ENCODE peak calls at places on chromosome 22, in six cellular contexts. B, D, E, C, Q and X are unnamed samples.

GRCh38 chr22:24141586-24141985 is 39.7 kb upstream of the SUSD2 start:
- DNase-seq in B (no peak), D (no peak), E (no peak), C (no peak), Q (peak; percentile 75), X (no peak)

GRCh38 chr22:27799334-27800249 is 2.0 kb downstream of the MN1 start:
- DNase-seq in B (no peak), D (peak; percentile 53), E (peak; percentile 57), C (no peak), Q (no peak), X (no peak)

GRCh38 chr22:34010259-34010658 is 90.0 kb upstream of the LARGE1 start:
- DNase-seq in B (no peak), D (no peak), E (no peak), C (no peak), Q (no peak), X (peak; percentile 78)

GRCh38 chr22:28075260-28075981 is 156.4 kb upstream of the PITPNB start:
- DNase-seq in B (no peak), D (peak; percentile 39), E (no peak), C (peak; percentile 83), Q (peak; percentile 52), X (no peak)

GRCh38 chr22:45626198-45626651 is 45.4 kb upstream of the ATXN10 start:
- DNase-seq in B (no peak), D (no peak), E (no peak), C (no peak), Q (peak; percentile 91), X (no peak)

GRCh38 chr22:17570851-17571631 is 7.7 kb downstream of the SLC25A18 start:
- DNase-seq in B (no peak), D (peak; percentile 90), E (peak; percentile 87), C (peak; percentile 79), Q (peak; percentile 53), X (peak; percentile 96)

GRCh38 chr22:42910221-42910942 is 53.3 kb upstream of the ARFGAP3 start:
- DNase-seq in B (no peak), D (no peak), E (no peak), C (no peak), Q (no peak), X (no peak)

GRCh38 chr22:31561238-31561887 is 65.0 kb downstream of the SFI1 start:
- DNase-seq in B (peak; percentile 95), D (peak; percentile 54), E (peak; percentile 62), C (peak; percentile 88), Q (peak; percentile 70), X (no peak)

GRCh38 chr22:39526736-39527171 is 5.8 kb downstream of the RPS19BP1 start:
- DNase-seq in B (no peak), D (no peak), E (no peak), C (no peak), Q (no peak), X (no peak)

GRCh38 chr22:27876684-27877083 is 42.4 kb downstream of the PITPNB start:
- DNase-seq in B (no peak), D (no peak), E (no peak), C (no peak), Q (no peak), X (no peak)

GRCh38 chr22:39254122-39254521 is 9.3 kb upstream of the PDGFB start:
- DNase-seq in B (no peak), D (peak; percentile 62), E (no peak), C (no peak), Q (no peak), X (no peak)

GRCh38 chr22:29313126-29314071 is 2.1 kb downstream of the RASL10A start:
- DNase-seq in B (peak; percentile 89), D (no peak), E (peak; percentile 52), C (peak; percentile 79), Q (no peak), X (no peak)

GRCh38 chr22:47189056-47189916 is 426.8 kb downstream of the TBC1D22A start:
- DNase-seq in B (no peak), D (no peak), E (no peak), C (no peak), Q (no peak), X (no peak)

GRCh38 chr22:26362471-26362870 is 66.6 kb upstream of the ASPHD2 start:
- DNase-seq in B (no peak), D (no peak), E (no peak), C (no peak), Q (peak; percentile 5), X (no peak)

GRCh38 chr22:43811777-43812148 is 342 bp downstream of the EFCAB6 start:
- DNase-seq in B (peak; percentile 30), D (no peak), E (no peak), C (peak; percentile 57), Q (peak; percentile 56), X (peak; percentile 86)

GRCh38 chr22:41589260-41589600 is 410 bp downstream of the PMM1 start:
- DNase-seq in B (peak; percentile 60), D (no peak), E (no peak), C (no peak), Q (peak; percentile 21), X (no peak)

GRCh38 chr22:25016311-25016710 is 63.8 kb downstream of the KIAA1671 start:
- DNase-seq in B (no peak), D (no peak), E (no peak), C (no peak), Q (no peak), X (no peak)

GRCh38 chr22:21942407-21942895 is 10.2 kb downstream of the PPM1F start:
- DNase-seq in B (no peak), D (peak; percentile 88), E (peak; percentile 90), C (peak; percentile 78), Q (peak; percentile 89), X (no peak)

GRCh38 chr22:32861330-32861729 is 59.8 kb downstream of the TIMP3 start:
- DNase-seq in B (no peak), D (no peak), E (no peak), C (no peak), Q (no peak), X (no peak)

GRCh38 chr22:47539374-47539773 is 776.9 kb downstream of the TBC1D22A start:
- DNase-seq in B (no peak), D (no peak), E (no peak), C (no peak), Q (no peak), X (peak; percentile 75)

GRCh38 chr22:44519895-44520294 is 21.9 kb upstream of the RTL6 start:
- DNase-seq in B (no peak), D (no peak), E (peak; percentile 31), C (no peak), Q (no peak), X (peak; percentile 89)

GRCh38 chr22:38540731-38541130 is 29.3 kb downstream of the DMC1 start:
- DNase-seq in B (no peak), D (no peak), E (no peak), C (no peak), Q (no peak), X (no peak)

GRCh38 chr22:38756631-38757463 is 1.0 kb upstream of the SUN2 start:
- DNase-seq in B (no peak), D (no peak), E (no peak), C (no peak), Q (no peak), X (no peak)

GRCh38 chr22:35437038-35437437 is 37.1 kb downstream of the MCM5 start:
- DNase-seq in B (peak; percentile 83), D (no peak), E (no peak), C (no peak), Q (no peak), X (no peak)

GRCh38 chr22:24112188-24112587 is 69.1 kb upstream of the SUSD2 start:
- DNase-seq in B (no peak), D (no peak), E (no peak), C (no peak), Q (peak; percentile 72), X (no peak)

GRCh38 chr22:42711895-42712837 is 8.5 kb downstream of the A4GALT start:
- DNase-seq in B (no peak), D (no peak), E (no peak), C (peak; percentile 85), Q (no peak), X (no peak)

GRCh38 chr22:44486538-44486937 is 11.5 kb downstream of the RTL6 start:
- DNase-seq in B (no peak), D (no peak), E (no peak), C (peak; percentile 92), Q (no peak), X (no peak)

GRCh38 chr22:49643998-49644397 is 183.7 kb downstream of the BRD1 start:
- DNase-seq in B (no peak), D (no peak), E (no peak), C (no peak), Q (no peak), X (no peak)
- H3K27ac ChIP-seq in B (no peak overlapping the region), D (no peak overlapping the region), E (no peak overlapping the region), C (no peak overlapping the region), Q (no peak overlapping the region), X (no peak overlapping the region)

DNA sequence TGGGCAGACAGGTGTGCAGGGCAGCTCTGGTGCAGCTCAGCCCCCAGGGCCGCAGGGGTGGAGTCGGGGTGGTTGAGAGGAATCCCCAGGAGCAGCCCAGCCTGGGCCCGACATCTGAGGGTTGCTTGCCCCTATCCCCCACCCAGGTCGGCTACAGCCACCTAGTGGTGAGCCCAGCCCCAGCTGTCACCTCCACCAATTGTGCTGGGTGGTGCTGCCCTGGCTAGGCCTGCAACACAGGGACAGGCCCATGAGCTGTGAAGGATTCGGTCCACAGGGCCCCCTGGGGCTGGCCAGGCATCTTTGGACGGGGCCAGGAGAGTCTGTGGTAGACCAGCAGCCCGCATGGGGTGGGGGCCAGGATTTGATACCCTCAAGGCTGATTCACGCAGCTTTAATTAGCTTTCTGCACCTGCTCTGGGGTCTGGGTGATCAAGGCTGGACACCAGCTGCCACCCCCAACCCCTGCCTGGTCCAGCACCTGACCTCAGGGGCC is 29.5 kb downstream of the RTN4R start:
- DNase-seq in B (peak; percentile 88), D (peak; percentile 35), E (peak; percentile 63), C (no peak), Q (peak; percentile 13), X (no peak)
- TF ChIP-seq CTCF in B (peak; percentile 66), D (peak; percentile 45), E (peak; percentile 58), C (peak; percentile 33), Q (peak; percentile 69), X (peak; percentile 10)

GRCh38 chr22:49899530-49899929 is 18.7 kb downstream of the ALG12 start:
- DNase-seq in B (no peak), D (no peak), E (no peak), C (no peak), Q (peak; percentile 28), X (no peak)
- H3K27ac ChIP-seq in B (no peak overlapping the region), D (no peak overlapping the region), E (no peak overlapping the region), C (no peak overlapping the region), Q (no peak overlapping the region), X (no peak overlapping the region)

GRCh38 chr22:37420656-37421467 is 6.4 kb downstream of the ELFN2 start:
- DNase-seq in B (peak; percentile 40), D (no peak), E (no peak), C (peak; percentile 24), Q (peak; percentile 53), X (no peak)
- TF ChIP-seq CTCF in B (no peak), D (no peak), E (no peak), C (peak; percentile 7), Q (peak; percentile 4), X (no peak)